ENCODE peak calls at places on chromosomes 7 and 10, in nine cellular contexts. One of them, this sample, is unnamed.

GRCh38 chr10:110857265-110858158 is 14.2 kb upstream of the PDCD4 start:
- DNase-seq in AG10803: peak
- DNase-seq in transverse colon: peak
- DNase-seq in lower lobe of right lung: no peak
- DNase-seq in tibial nerve: no peak
- DNase-seq in cardiac fibroblast: peak
- DNase-seq in brain microvascular endothelial cell: peak
- DNase-seq in cardiac muscle cell: peak
- DNase-seq in GM06990: peak
- DNase-seq in this sample: no peak

GRCh38 chr7:157952050-157952667 is 615.4 kb downstream of the DNAJB6 start:
- DNase-seq in AG10803: no peak
- DNase-seq in transverse colon: no peak
- DNase-seq in cardiac muscle cell: no peak
- DNase-seq in lower lobe of right lung: no peak
- DNase-seq in cardiac fibroblast: no peak
- DNase-seq in tibial nerve: no peak
- DNase-seq in brain microvascular endothelial cell: no peak
- DNase-seq in GM06990: no peak
- DNase-seq in this sample: no peak

GRCh38 chr7:4607321-4607729 is 74.8 kb upstream of the FOXK1 start:
- DNase-seq in AG10803: no peak
- DNase-seq in tibial nerve: no peak
- DNase-seq in brain microvascular endothelial cell: no peak
- DNase-seq in transverse colon: no peak
- DNase-seq in lower lobe of right lung: no peak
- DNase-seq in cardiac muscle cell: no peak
- DNase-seq in GM06990: no peak
- DNase-seq in cardiac fibroblast: no peak
- DNase-seq in this sample: no peak

GRCh38 chr7:128932862-128933821 is 4.6 kb upstream of the IRF5 start:
- DNase-seq in GM06990: peak
- DNase-seq in tibial nerve: no peak
- DNase-seq in transverse colon: peak
- DNase-seq in cardiac muscle cell: peak
- DNase-seq in cardiac fibroblast: peak
- DNase-seq in brain microvascular endothelial cell: no peak
- DNase-seq in lower lobe of right lung: no peak
- DNase-seq in AG10803: no peak
- DNase-seq in this sample: no peak

GRCh38 chr10:121085386-121085785 is 234.2 kb downstream of the WDR11 start:
- DNase-seq in AG10803: no peak
- DNase-seq in tibial nerve: no peak
- DNase-seq in GM06990: no peak
- DNase-seq in brain microvascular endothelial cell: no peak
- DNase-seq in transverse colon: no peak
- DNase-seq in cardiac fibroblast: no peak
- DNase-seq in lower lobe of right lung: no peak
- DNase-seq in cardiac muscle cell: no peak
- DNase-seq in this sample: no peak

GRCh38 chr10:43262043-43262901 is 4.6 kb downstream of the RASGEF1A start:
- DNase-seq in brain microvascular endothelial cell: no peak
- DNase-seq in AG10803: no peak
- DNase-seq in lower lobe of right lung: no peak
- DNase-seq in transverse colon: no peak
- DNase-seq in GM06990: no peak
- DNase-seq in cardiac muscle cell: no peak
- DNase-seq in cardiac fibroblast: no peak
- DNase-seq in tibial nerve: no peak
- DNase-seq in this sample: no peak

GRCh38 chr10:102401735-102402511 is 6.4 kb downstream of the NFKB2 start:
- DNase-seq in GM06990: no peak
- DNase-seq in AG10803: peak
- DNase-seq in cardiac fibroblast: peak
- DNase-seq in brain microvascular endothelial cell: peak
- DNase-seq in lower lobe of right lung: no peak
- DNase-seq in cardiac muscle cell: no peak
- DNase-seq in transverse colon: no peak
- DNase-seq in tibial nerve: no peak
- DNase-seq in this sample: no peak

GRCh38 chr10:50855015-50855414 is 30.4 kb downstream of the A1CF start:
- DNase-seq in transverse colon: no peak
- DNase-seq in cardiac muscle cell: no peak
- DNase-seq in brain microvascular endothelial cell: no peak
- DNase-seq in AG10803: no peak
- DNase-seq in tibial nerve: no peak
- DNase-seq in cardiac fibroblast: no peak
- DNase-seq in lower lobe of right lung: no peak
- DNase-seq in GM06990: no peak
- DNase-seq in this sample: no peak

GRCh38 chr7:98755138-98755898 is 114.5 kb downstream of the TMEM130 start:
- DNase-seq in lower lobe of right lung: no peak
- DNase-seq in GM06990: no peak
- DNase-seq in AG10803: no peak
- DNase-seq in brain microvascular endothelial cell: no peak
- DNase-seq in transverse colon: no peak
- DNase-seq in cardiac muscle cell: no peak
- DNase-seq in tibial nerve: no peak
- DNase-seq in cardiac fibroblast: no peak
- DNase-seq in this sample: no peak

GRCh38 chr10:62112325-62112724 is 156.3 kb downstream of the RTKN2 start:
- DNase-seq in tibial nerve: no peak
- DNase-seq in cardiac muscle cell: no peak
- DNase-seq in GM06990: no peak
- DNase-seq in cardiac fibroblast: no peak
- DNase-seq in AG10803: no peak
- DNase-seq in lower lobe of right lung: no peak
- DNase-seq in brain microvascular endothelial cell: no peak
- DNase-seq in transverse colon: no peak
- DNase-seq in this sample: no peak

GRCh38 chr7:134557391-134557790 is 8.5 kb downstream of the AKR1B15 start:
- DNase-seq in GM06990: no peak
- DNase-seq in tibial nerve: no peak
- DNase-seq in lower lobe of right lung: no peak
- DNase-seq in brain microvascular endothelial cell: no peak
- DNase-seq in cardiac muscle cell: no peak
- DNase-seq in transverse colon: no peak
- DNase-seq in cardiac fibroblast: no peak
- DNase-seq in AG10803: no peak
- DNase-seq in this sample: no peak

GRCh38 chr7:134552105-134552504 is 3.2 kb downstream of the AKR1B15 start:
- DNase-seq in AG10803: no peak
- DNase-seq in tibial nerve: no peak
- DNase-seq in cardiac fibroblast: peak
- DNase-seq in transverse colon: peak
- DNase-seq in cardiac muscle cell: no peak
- DNase-seq in GM06990: no peak
- DNase-seq in brain microvascular endothelial cell: no peak
- DNase-seq in lower lobe of right lung: no peak
- DNase-seq in this sample: no peak

GRCh38 chr7:134558370-134558769 is 9.5 kb downstream of the AKR1B15 start:
- DNase-seq in AG10803: no peak
- DNase-seq in cardiac muscle cell: no peak
- DNase-seq in GM06990: no peak
- DNase-seq in lower lobe of right lung: no peak
- DNase-seq in transverse colon: no peak
- DNase-seq in cardiac fibroblast: no peak
- DNase-seq in tibial nerve: no peak
- DNase-seq in brain microvascular endothelial cell: no peak
- DNase-seq in this sample: no peak

GRCh38 chr7:134554417-134554966 is 5.6 kb downstream of the AKR1B15 start:
- DNase-seq in cardiac fibroblast: no peak
- DNase-seq in AG10803: no peak
- DNase-seq in lower lobe of right lung: no peak
- DNase-seq in brain microvascular endothelial cell: no peak
- DNase-seq in GM06990: peak
- DNase-seq in tibial nerve: no peak
- DNase-seq in cardiac muscle cell: no peak
- DNase-seq in transverse colon: no peak
- DNase-seq in this sample: no peak

GRCh38 chr7:134553976-134554375 is 5.1 kb downstream of the AKR1B15 start:
- DNase-seq in lower lobe of right lung: no peak
- DNase-seq in transverse colon: no peak
- DNase-seq in AG10803: no peak
- DNase-seq in tibial nerve: no peak
- DNase-seq in brain microvascular endothelial cell: no peak
- DNase-seq in GM06990: no peak
- DNase-seq in cardiac muscle cell: no peak
- DNase-seq in cardiac fibroblast: peak
- DNase-seq in this sample: no peak
- TF ChIP-seq CTCF in lower lobe of right lung: no peak
- TF ChIP-seq CTCF in transverse colon: no peak
- TF ChIP-seq CTCF in AG10803: peak
- TF ChIP-seq CTCF in tibial nerve: no peak
- TF ChIP-seq CTCF in brain microvascular endothelial cell: peak
- TF ChIP-seq CTCF in GM06990: peak
- TF ChIP-seq CTCF in cardiac muscle cell: no peak
- TF ChIP-seq CTCF in cardiac fibroblast: peak
- TF ChIP-seq CTCF in this sample: peak

DNA sequence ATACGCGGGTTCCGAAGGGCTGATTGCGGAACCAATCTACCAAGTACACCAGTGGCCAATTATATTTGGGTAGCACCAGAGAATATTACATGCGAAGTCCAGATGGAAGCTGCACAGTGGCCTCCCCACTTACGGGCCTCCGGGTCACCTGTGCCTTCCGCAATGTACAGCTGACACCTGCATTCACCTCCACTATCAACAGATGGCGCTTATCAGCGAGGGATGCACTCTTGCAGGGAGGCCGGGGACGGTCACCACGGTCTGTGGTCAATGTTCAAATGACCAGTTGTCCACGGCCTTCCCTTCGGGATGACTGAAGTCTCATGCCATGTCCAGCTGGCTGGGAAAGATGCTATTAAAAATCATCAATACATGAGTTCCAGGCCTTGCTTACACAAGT is 47.6 kb downstream of the SLIT1 start:
- DNase-seq in brain microvascular endothelial cell: no peak
- DNase-seq in cardiac fibroblast: no peak
- DNase-seq in cardiac muscle cell: no peak
- DNase-seq in tibial nerve: no peak
- DNase-seq in GM06990: no peak
- DNase-seq in transverse colon: no peak
- DNase-seq in lower lobe of right lung: no peak
- DNase-seq in AG10803: no peak
- DNase-seq in this sample: no peak
- TF ChIP-seq CTCF in brain microvascular endothelial cell: peak
- TF ChIP-seq CTCF in cardiac fibroblast: no peak
- TF ChIP-seq CTCF in cardiac muscle cell: no peak
- TF ChIP-seq CTCF in tibial nerve: no peak
- TF ChIP-seq CTCF in GM06990: peak
- TF ChIP-seq CTCF in transverse colon: peak
- TF ChIP-seq CTCF in lower lobe of right lung: no peak
- TF ChIP-seq CTCF in AG10803: no peak
- TF ChIP-seq CTCF in this sample: no peak

DNA sequence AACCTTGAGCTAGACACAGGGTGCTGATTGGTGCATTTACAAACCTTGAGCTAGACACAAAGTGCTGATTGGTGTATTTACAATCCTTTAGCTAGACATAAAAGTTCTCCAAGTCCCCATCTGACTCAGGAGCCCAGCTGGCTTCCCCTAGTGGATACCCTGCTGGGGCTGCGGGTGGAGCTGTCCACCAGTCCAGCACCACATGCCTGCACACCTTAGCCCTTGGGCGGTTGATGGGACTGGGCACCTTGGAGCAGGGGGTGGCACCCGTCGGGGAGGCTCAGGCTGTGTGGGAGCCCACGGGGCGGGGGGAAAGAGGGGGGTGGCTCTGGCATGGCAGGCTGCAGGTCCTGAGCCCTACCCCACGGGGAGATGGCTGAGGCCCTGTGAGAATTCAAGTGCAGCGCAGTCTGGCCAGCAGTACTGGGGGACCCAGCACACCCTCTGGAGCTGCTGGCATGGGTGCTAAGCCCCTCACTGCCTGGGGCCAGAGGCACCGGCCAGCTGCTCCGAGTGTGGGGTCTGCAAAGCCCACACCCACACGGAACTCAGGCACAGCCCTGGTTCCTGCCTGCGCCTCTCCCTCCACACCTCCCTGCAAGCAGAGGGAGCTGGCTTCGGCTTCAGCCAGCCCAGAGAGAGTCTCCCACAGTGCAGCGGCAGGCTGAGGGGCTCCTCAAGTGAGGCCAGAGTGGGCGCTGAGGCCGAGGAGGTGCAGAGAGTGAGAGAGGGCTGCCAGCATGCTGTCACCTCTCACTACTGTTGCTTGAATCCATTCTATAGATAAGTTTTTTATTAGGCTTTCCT is 369.8 kb upstream of the SMIM30 start:
- DNase-seq in GM06990: no peak
- DNase-seq in cardiac fibroblast: no peak
- DNase-seq in tibial nerve: no peak
- DNase-seq in brain microvascular endothelial cell: no peak
- DNase-seq in cardiac muscle cell: no peak
- DNase-seq in transverse colon: no peak
- DNase-seq in AG10803: no peak
- DNase-seq in lower lobe of right lung: peak
- DNase-seq in this sample: no peak
- TF ChIP-seq CTCF in GM06990: no peak
- TF ChIP-seq CTCF in cardiac fibroblast: no peak
- TF ChIP-seq CTCF in tibial nerve: no peak
- TF ChIP-seq CTCF in brain microvascular endothelial cell: no peak
- TF ChIP-seq CTCF in cardiac muscle cell: no peak
- TF ChIP-seq CTCF in transverse colon: no peak
- TF ChIP-seq CTCF in AG10803: no peak
- TF ChIP-seq CTCF in lower lobe of right lung: no peak
- TF ChIP-seq CTCF in this sample: no peak

DNA sequence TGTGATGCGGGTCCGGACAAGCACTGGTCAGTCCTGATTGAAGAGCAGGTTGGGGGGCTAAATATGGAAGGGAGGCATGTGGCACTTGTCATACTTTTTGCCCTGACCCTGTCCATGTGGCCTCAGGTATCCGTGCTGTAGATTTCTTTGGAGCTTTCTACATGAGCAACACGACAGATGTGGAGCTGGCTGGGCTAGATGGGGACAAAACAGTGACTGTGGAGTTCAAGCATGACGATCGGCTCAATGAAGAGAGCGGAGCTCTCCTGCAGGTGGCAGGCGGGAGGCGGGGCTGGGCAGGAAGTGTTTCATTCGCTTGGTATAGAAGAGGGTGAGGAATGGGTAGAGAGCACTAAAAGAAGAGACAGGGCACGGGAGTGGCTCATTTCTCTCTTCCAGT is 13.0 kb upstream of the CHCHD1 start:
- DNase-seq in AG10803: no peak
- DNase-seq in tibial nerve: no peak
- DNase-seq in cardiac fibroblast: no peak
- DNase-seq in cardiac muscle cell: no peak
- DNase-seq in brain microvascular endothelial cell: no peak
- DNase-seq in lower lobe of right lung: no peak
- DNase-seq in transverse colon: peak
- DNase-seq in GM06990: no peak
- DNase-seq in this sample: no peak
- TF ChIP-seq CTCF in AG10803: no peak
- TF ChIP-seq CTCF in tibial nerve: no peak
- TF ChIP-seq CTCF in cardiac fibroblast: no peak
- TF ChIP-seq CTCF in cardiac muscle cell: no peak
- TF ChIP-seq CTCF in brain microvascular endothelial cell: no peak
- TF ChIP-seq CTCF in lower lobe of right lung: no peak
- TF ChIP-seq CTCF in transverse colon: no peak
- TF ChIP-seq CTCF in GM06990: peak
- TF ChIP-seq CTCF in this sample: no peak